ENCODE peak calls at places on chromosome 17, in seven cellular contexts. B is activated CD4-positive, CD25-positive, alpha-beta regulatory T cell treated with anti-CD3 and anti-CD28 coated beads, Interleukin-2, amount 50 U/mL, for 16 hours; C is omental fat pad; J is skeletal muscle cell; A is ureter; I is K562; P is heart right ventricle. U is an unnamed sample.

GRCh38 chr17:17609121-17609520 is 17.6 kb upstream of the PEMT start:
- DNase-seq in B (no peak), C (no peak), J (no peak), A (no peak), I (no peak), P (no peak), U (no peak)

GRCh38 chr17:75125984-75126383 is 5.6 kb downstream of the NT5C start:
- DNase-seq in B (no peak), C (no peak), J (no peak), A (no peak), I (peak), P (no peak), U (no peak)

GRCh38 chr17:10295728-10296343 is 77.0 kb downstream of the MYH13 start:
- DNase-seq in B (no peak), C (peak), J (no peak), A (no peak), I (peak), P (peak), U (no peak)

GRCh38 chr17:61285483-61286320 is 113.9 kb upstream of the TBX2 start:
- DNase-seq in B (no peak), C (no peak), J (peak), A (no peak), I (no peak), P (peak), U (no peak)

GRCh38 chr17:73972901-73973300 is 230.6 kb upstream of the RPL38 start:
- DNase-seq in B (no peak), C (no peak), J (no peak), A (no peak), I (no peak), P (no peak), U (no peak)

GRCh38 chr17:63540581-63540980 is 9.7 kb upstream of the DCAF7 start:
- DNase-seq in B (no peak), C (no peak), J (no peak), A (no peak), I (no peak), P (no peak), U (no peak)

GRCh38 chr17:48499248-48499647 is 31.6 kb downstream of the HOXB1 start:
- DNase-seq in B (no peak), C (no peak), J (no peak), A (no peak), I (no peak), P (no peak), U (no peak)

GRCh38 chr17:36614081-36614480 is 12.7 kb downstream of the MRM1 start:
- DNase-seq in B (no peak), C (no peak), J (no peak), A (no peak), I (no peak), P (no peak), U (no peak)

GRCh38 chr17:78130439-78131101 is at the start of gene TMC8:
- DNase-seq in B (peak), C (no peak), J (no peak), A (no peak), I (peak), P (peak), U (no peak)

GRCh38 chr17:40436631-40437030 is 6.6 kb upstream of the IGFBP4 start:
- DNase-seq in B (no peak), C (no peak), J (no peak), A (no peak), I (no peak), P (no peak), U (no peak)

GRCh38 chr17:73003487-73003886 is 89.0 kb downstream of the SLC39A11 start:
- DNase-seq in B (no peak), C (no peak), J (no peak), A (no peak), I (no peak), P (no peak), U (no peak)

GRCh38 chr17:6492892-6493674 is 48.8 kb downstream of the PIMREG start:
- DNase-seq in B (no peak), C (no peak), J (no peak), A (no peak), I (no peak), P (no peak), U (no peak)

GRCh38 chr17:68468785-68469184 is 11.5 kb upstream of the WIPI1 start:
- DNase-seq in B (no peak), C (no peak), J (no peak), A (no peak), I (no peak), P (no peak), U (no peak)

GRCh38 chr17:74361613-74362391 is at the start of gene BTBD17:
- DNase-seq in B (no peak), C (peak), J (no peak), A (no peak), I (peak), P (peak), U (peak)

GRCh38 chr17:57034807-57035754 is 50.0 kb upstream of the AKAP1 start:
- DNase-seq in B (no peak), C (no peak), J (no peak), A (no peak), I (no peak), P (no peak), U (no peak)

GRCh38 chr17:62090868-62091267 is 25.8 kb upstream of the MED13 start:
- DNase-seq in B (no peak), C (no peak), J (no peak), A (no peak), I (no peak), P (no peak), U (no peak)

GRCh38 chr17:47732399-47733046 is 513 bp upstream of the TBX21 start:
- DNase-seq in B (no peak), C (no peak), J (no peak), A (no peak), I (no peak), P (no peak), U (no peak)

GRCh38 chr17:33927732-33928133 is 327.4 kb upstream of the CCL2 start:
- DNase-seq in B (no peak), C (no peak), J (no peak), A (no peak), I (peak), P (no peak), U (no peak)

GRCh38 chr17:49061524-49061943 is 64.3 kb downstream of the IGF2BP1 start:
- DNase-seq in B (no peak), C (no peak), J (no peak), A (no peak), I (no peak), P (no peak), U (no peak)

GRCh38 chr17:1714980-1715802 is 5.0 kb upstream of the TLCD2 start:
- DNase-seq in B (no peak), C (peak), J (peak), A (peak), I (peak), P (peak), U (peak)

GRCh38 chr17:63478814-63479494 is 2.1 kb downstream of the ACE start:
- DNase-seq in B (peak), C (peak), J (peak), A (peak), I (peak), P (peak), U (peak)

GRCh38 chr17:82300707-82301270 is 16.6 kb downstream of the CD7 start:
- DNase-seq in B (no peak), C (no peak), J (no peak), A (no peak), I (no peak), P (peak), U (no peak)